ENCODE peak calls at places on chromosomes 5 and 9, in five cellular contexts. C, O, U, V and B are unnamed samples.

GRCh38 chr9:5767968-5768932 is 64.7 kb downstream of the ERMP1 start:
- DNase-seq in C (no peak), O (no peak), U (no peak), V (no peak), B (no peak)

GRCh38 chr9:26725573-26725972 is 167.0 kb downstream of the CAAP1 start:
- DNase-seq in C (no peak), O (no peak), U (no peak), V (no peak), B (no peak)

GRCh38 chr9:89522261-89522978 is 24.5 kb upstream of the SEMA4D start:
- DNase-seq in C (no peak), O (no peak), U (no peak), V (no peak), B (no peak)

GRCh38 chr9:90921104-90921503 is 119.5 kb downstream of the SYK start:
- DNase-seq in C (no peak), O (no peak), U (peak), V (no peak), B (peak)

GRCh38 chr9:68416891-68417570 is 60.6 kb downstream of the PGM5 start:
- DNase-seq in C (peak), O (no peak), U (peak), V (no peak), B (no peak)

GRCh38 chr9:133532937-133533668 is 1.4 kb upstream of the ADAMTSL2 start:
- DNase-seq in C (peak), O (peak), U (peak), V (peak), B (no peak)

GRCh38 chr9:132547976-132548730 is 34.3 kb upstream of the BARHL1 start:
- DNase-seq in C (no peak), O (no peak), U (no peak), V (no peak), B (peak)

GRCh38 chr9:110321055-110321454 is 16.6 kb downstream of the TXNDC8 start:
- DNase-seq in C (no peak), O (no peak), U (no peak), V (peak), B (no peak)

GRCh38 chr5:162684145-162684544 is 616.6 kb downstream of the GABRG2 start:
- DNase-seq in C (no peak), O (no peak), U (no peak), V (no peak), B (no peak)

GRCh38 chr9:7209051-7209450 is 451.3 kb downstream of the KDM4C start:
- DNase-seq in C (no peak), O (no peak), U (no peak), V (no peak), B (no peak)

GRCh38 chr5:93219641-93220145 is 361.3 kb downstream of the NR2F1-AS1 start:
- DNase-seq in C (peak), O (no peak), U (no peak), V (no peak), B (no peak)

GRCh38 chr5:38678079-38678478 is 121.6 kb upstream of the LIFR start:
- DNase-seq in C (no peak), O (no peak), U (no peak), V (no peak), B (no peak)

GRCh38 chr5:38673671-38674071 is 117.2 kb upstream of the LIFR start:
- DNase-seq in C (peak), O (no peak), U (peak), V (no peak), B (no peak)

GRCh38 chr5:38672059-38672791 is 115.8 kb upstream of the LIFR start:
- DNase-seq in C (no peak), O (peak), U (no peak), V (peak), B (no peak)

GRCh38 chr5:38677611-38678010 is 121.2 kb upstream of the LIFR start:
- DNase-seq in C (no peak), O (no peak), U (no peak), V (no peak), B (no peak)

GRCh38 chr5:38675443-38675842 is 119.0 kb upstream of the LIFR start:
- DNase-seq in C (no peak), O (no peak), U (no peak), V (no peak), B (no peak)
- H3K9ac ChIP-seq in C (no peak), O (no peak), U (no peak), V (no peak), B (no peak)

GRCh38 chr5:9063615-9064245 is 482.1 kb downstream of the SEMA5A start:
- DNase-seq in C (no peak), O (peak), U (no peak), V (no peak), B (no peak)

GRCh38 chr5:9066349-9066748 is 479.5 kb downstream of the SEMA5A start:
- DNase-seq in C (no peak), O (no peak), U (no peak), V (no peak), B (no peak)

GRCh38 chr5:9058666-9059065 is 487.2 kb downstream of the SEMA5A start:
- DNase-seq in C (no peak), O (peak), U (no peak), V (peak), B (no peak)

GRCh38 chr5:9059920-9060691 is 485.8 kb downstream of the SEMA5A start:
- DNase-seq in C (no peak), O (peak), U (peak), V (peak), B (no peak)

DNA sequence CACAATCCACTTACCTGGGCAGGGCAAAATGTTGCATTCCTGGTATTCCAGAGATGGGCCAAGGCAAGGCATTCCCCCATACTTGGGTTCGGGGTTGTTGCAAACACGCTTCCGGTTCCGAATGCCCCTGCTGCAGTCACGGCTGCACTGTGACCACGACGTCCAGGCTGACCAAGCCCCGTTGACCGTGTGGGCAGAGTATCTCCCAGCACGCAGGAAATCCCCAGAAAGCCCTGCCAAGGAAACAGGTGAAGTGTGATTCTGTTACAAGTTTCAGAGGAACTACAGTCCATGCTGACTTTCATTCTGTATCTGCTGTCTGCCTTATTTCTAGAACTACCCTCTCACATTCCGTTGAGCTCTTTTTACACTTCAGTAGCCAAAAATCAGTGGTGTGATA is 483.0 kb downstream of the SEMA5A start:
- DNase-seq in C (no peak), O (no peak), U (no peak), V (no peak), B (no peak)
- TF ChIP-seq CTCF in C (no peak), O (no peak), U (no peak), V (no peak), B (no peak)

GRCh38 chr5:88829773-88830172 is 53.2 kb downstream of the MEF2C start:
- DNase-seq in C (no peak), O (no peak), U (no peak), V (no peak), B (no peak)
- H3K4me3 ChIP-seq in C (no peak), O (no peak), U (no peak), V (no peak), B (peak)

GRCh38 chr9:2810424-2811075 is 33.3 kb downstream of the PUM3 start:
- DNase-seq in C (peak), O (no peak), U (no peak), V (no peak), B (no peak)

GRCh38 chr9:2815661-2816060 is 28.2 kb downstream of the PUM3 start:
- DNase-seq in C (no peak), O (peak), U (no peak), V (no peak), B (no peak)

GRCh38 chr9:2808105-2808504 is 35.8 kb downstream of the PUM3 start:
- DNase-seq in C (no peak), O (no peak), U (no peak), V (no peak), B (no peak)

GRCh38 chr9:2809692-2810423 is 34.0 kb downstream of the PUM3 start:
- DNase-seq in C (peak), O (peak), U (no peak), V (peak), B (no peak)
- H3K9ac ChIP-seq in C (no peak), O (no peak), U (no peak), V (no peak), B (peak)